ENCODE peak calls at places on chromosomes 12 and 14, in seven cellular contexts. One of them, this sample, is unnamed.

GRCh38 chr12:2765052-2765451 is 29.7 kb upstream of the FKBP4 start:
- DNase-seq in activated T-cell treated with anti-CD3 and anti-CD28 coated beads for 1 hour: no peak
- DNase-seq in germinal center: no peak
- DNase-seq in Kasumi-1: no peak
- DNase-seq in HCT116: no peak
- DNase-seq in NCI-H82: no peak
- DNase-seq in cerebellum: no peak
- DNase-seq in this sample: no peak

GRCh38 chr12:76029982-76030377 is 1.6 kb downstream of the PHLDA1 start:
- DNase-seq in activated T-cell treated with anti-CD3 and anti-CD28 coated beads for 1 hour: no peak
- DNase-seq in germinal center: no peak
- DNase-seq in Kasumi-1: no peak
- DNase-seq in HCT116: no peak
- DNase-seq in NCI-H82: no peak
- DNase-seq in cerebellum: no peak
- DNase-seq in this sample: no peak

GRCh38 chr14:101632520-101632919 is 71.2 kb downstream of the DIO3 start:
- DNase-seq in activated T-cell treated with anti-CD3 and anti-CD28 coated beads for 1 hour: no peak
- DNase-seq in germinal center: no peak
- DNase-seq in Kasumi-1: no peak
- DNase-seq in HCT116: no peak
- DNase-seq in NCI-H82: no peak
- DNase-seq in cerebellum: no peak
- DNase-seq in this sample: no peak

GRCh38 chr14:20631023-20631820 is 10.3 kb downstream of the OR6S1 start:
- DNase-seq in activated T-cell treated with anti-CD3 and anti-CD28 coated beads for 1 hour: peak; percentile 35
- DNase-seq in germinal center: no peak
- DNase-seq in Kasumi-1: peak; percentile 48
- DNase-seq in HCT116: no peak
- DNase-seq in NCI-H82: peak; percentile 74
- DNase-seq in cerebellum: peak; percentile 44
- DNase-seq in this sample: peak; percentile 37

GRCh38 chr12:59314209-59314608 is 281.6 kb upstream of the SLC16A7 start:
- DNase-seq in activated T-cell treated with anti-CD3 and anti-CD28 coated beads for 1 hour: no peak
- DNase-seq in germinal center: no peak
- DNase-seq in Kasumi-1: no peak
- DNase-seq in HCT116: no peak
- DNase-seq in NCI-H82: no peak
- DNase-seq in cerebellum: no peak
- DNase-seq in this sample: no peak

GRCh38 chr14:39381366-39381765 is 50.9 kb downstream of the FBXO33 start:
- DNase-seq in activated T-cell treated with anti-CD3 and anti-CD28 coated beads for 1 hour: no peak
- DNase-seq in germinal center: no peak
- DNase-seq in Kasumi-1: no peak
- DNase-seq in HCT116: no peak
- DNase-seq in NCI-H82: no peak
- DNase-seq in cerebellum: no peak
- DNase-seq in this sample: no peak

GRCh38 chr12:111126331-111126730 is 206.0 kb upstream of the MYL2 start:
- DNase-seq in activated T-cell treated with anti-CD3 and anti-CD28 coated beads for 1 hour: no peak
- DNase-seq in germinal center: no peak
- DNase-seq in Kasumi-1: peak; percentile 52
- DNase-seq in HCT116: no peak
- DNase-seq in NCI-H82: peak; percentile 64
- DNase-seq in cerebellum: no peak
- DNase-seq in this sample: no peak

GRCh38 chr14:92464156-92464555 is 49.4 kb upstream of the RIN3 start:
- DNase-seq in activated T-cell treated with anti-CD3 and anti-CD28 coated beads for 1 hour: no peak
- DNase-seq in germinal center: no peak
- DNase-seq in Kasumi-1: no peak
- DNase-seq in HCT116: no peak
- DNase-seq in NCI-H82: no peak
- DNase-seq in cerebellum: no peak
- DNase-seq in this sample: no peak

GRCh38 chr14:94628578-94628977 is 16.4 kb downstream of the SERPINA3 start:
- DNase-seq in activated T-cell treated with anti-CD3 and anti-CD28 coated beads for 1 hour: no peak
- DNase-seq in germinal center: no peak
- DNase-seq in Kasumi-1: no peak
- DNase-seq in HCT116: no peak
- DNase-seq in NCI-H82: no peak
- DNase-seq in cerebellum: no peak
- DNase-seq in this sample: no peak

GRCh38 chr14:74853581-74853980 is 22.4 kb downstream of the PROX2 start:
- DNase-seq in activated T-cell treated with anti-CD3 and anti-CD28 coated beads for 1 hour: no peak
- DNase-seq in germinal center: no peak
- DNase-seq in Kasumi-1: no peak
- DNase-seq in HCT116: no peak
- DNase-seq in NCI-H82: no peak
- DNase-seq in cerebellum: no peak
- DNase-seq in this sample: no peak

GRCh38 chr12:1853716-1854115 is 33.4 kb downstream of the LRTM2 start:
- DNase-seq in activated T-cell treated with anti-CD3 and anti-CD28 coated beads for 1 hour: no peak
- DNase-seq in germinal center: no peak
- DNase-seq in Kasumi-1: no peak
- DNase-seq in HCT116: no peak
- DNase-seq in NCI-H82: no peak
- DNase-seq in cerebellum: no peak
- DNase-seq in this sample: no peak

GRCh38 chr14:91115986-91116385 is 2.1 kb downstream of the DGLUCY start:
- DNase-seq in activated T-cell treated with anti-CD3 and anti-CD28 coated beads for 1 hour: no peak
- DNase-seq in germinal center: no peak
- DNase-seq in Kasumi-1: no peak
- DNase-seq in HCT116: no peak
- DNase-seq in NCI-H82: no peak
- DNase-seq in cerebellum: no peak
- DNase-seq in this sample: no peak

GRCh38 chr14:92846162-92846897 is 52.2 kb downstream of the GOLGA5 start:
- DNase-seq in activated T-cell treated with anti-CD3 and anti-CD28 coated beads for 1 hour: no peak
- DNase-seq in germinal center: no peak
- DNase-seq in Kasumi-1: peak; percentile 62
- DNase-seq in HCT116: peak; percentile 2
- DNase-seq in NCI-H82: no peak
- DNase-seq in cerebellum: no peak
- DNase-seq in this sample: no peak

GRCh38 chr12:96578526-96579125 is 89.2 kb downstream of the CFAP54 start:
- DNase-seq in activated T-cell treated with anti-CD3 and anti-CD28 coated beads for 1 hour: no peak
- DNase-seq in germinal center: peak; percentile 31
- DNase-seq in Kasumi-1: peak; percentile 80
- DNase-seq in HCT116: peak; percentile 54
- DNase-seq in NCI-H82: peak; percentile 78
- DNase-seq in cerebellum: peak; percentile 34
- DNase-seq in this sample: no peak

GRCh38 chr14:50000215-50001145 is 107.6 kb downstream of the ARF6 start:
- DNase-seq in activated T-cell treated with anti-CD3 and anti-CD28 coated beads for 1 hour: peak; percentile 53
- DNase-seq in germinal center: peak; percentile 34
- DNase-seq in Kasumi-1: peak; percentile 92
- DNase-seq in HCT116: peak; percentile 71
- DNase-seq in NCI-H82: no peak
- DNase-seq in cerebellum: no peak
- DNase-seq in this sample: peak; percentile 54

GRCh38 chr12:61750604-61751003 is 509.6 kb upstream of the USP15 start:
- DNase-seq in activated T-cell treated with anti-CD3 and anti-CD28 coated beads for 1 hour: no peak
- DNase-seq in germinal center: no peak
- DNase-seq in Kasumi-1: no peak
- DNase-seq in HCT116: no peak
- DNase-seq in NCI-H82: peak; percentile 4
- DNase-seq in cerebellum: no peak
- DNase-seq in this sample: no peak

GRCh38 chr12:20778969-20779368 is 31.5 kb upstream of the SLCO1B3 start:
- DNase-seq in activated T-cell treated with anti-CD3 and anti-CD28 coated beads for 1 hour: no peak
- DNase-seq in germinal center: no peak
- DNase-seq in Kasumi-1: no peak
- DNase-seq in HCT116: no peak
- DNase-seq in NCI-H82: no peak
- DNase-seq in cerebellum: no peak
- DNase-seq in this sample: no peak

GRCh38 chr12:10672231-10672868 is 1.5 kb downstream of the STYK1 start:
- DNase-seq in activated T-cell treated with anti-CD3 and anti-CD28 coated beads for 1 hour: no peak
- DNase-seq in germinal center: no peak
- DNase-seq in Kasumi-1: no peak
- DNase-seq in HCT116: no peak
- DNase-seq in NCI-H82: no peak
- DNase-seq in cerebellum: no peak
- DNase-seq in this sample: no peak

GRCh38 chr12:116939734-116940133 is 29.0 kb downstream of the FBXW8 start:
- DNase-seq in activated T-cell treated with anti-CD3 and anti-CD28 coated beads for 1 hour: no peak
- DNase-seq in germinal center: no peak
- DNase-seq in Kasumi-1: no peak
- DNase-seq in HCT116: no peak
- DNase-seq in NCI-H82: peak; percentile 75
- DNase-seq in cerebellum: no peak
- DNase-seq in this sample: no peak

GRCh38 chr12:71160585-71160984 is 2.8 kb upstream of the TSPAN8 start:
- DNase-seq in activated T-cell treated with anti-CD3 and anti-CD28 coated beads for 1 hour: no peak
- DNase-seq in germinal center: no peak
- DNase-seq in Kasumi-1: no peak
- DNase-seq in HCT116: no peak
- DNase-seq in NCI-H82: no peak
- DNase-seq in cerebellum: no peak
- DNase-seq in this sample: no peak

GRCh38 chr14:87139299-87139698 is 853.7 kb downstream of the GALC start:
- DNase-seq in activated T-cell treated with anti-CD3 and anti-CD28 coated beads for 1 hour: no peak
- DNase-seq in germinal center: no peak
- DNase-seq in Kasumi-1: no peak
- DNase-seq in HCT116: no peak
- DNase-seq in NCI-H82: no peak
- DNase-seq in cerebellum: no peak
- DNase-seq in this sample: no peak

GRCh38 chr12:98559666-98560065 is 33.8 kb upstream of the SLC25A3 start:
- DNase-seq in activated T-cell treated with anti-CD3 and anti-CD28 coated beads for 1 hour: no peak
- DNase-seq in germinal center: no peak
- DNase-seq in Kasumi-1: no peak
- DNase-seq in HCT116: no peak
- DNase-seq in NCI-H82: no peak
- DNase-seq in cerebellum: no peak
- DNase-seq in this sample: no peak

GRCh38 chr12:1776139-1776975 is 44.0 kb upstream of the LRTM2 start:
- DNase-seq in activated T-cell treated with anti-CD3 and anti-CD28 coated beads for 1 hour: no peak
- DNase-seq in germinal center: no peak
- DNase-seq in Kasumi-1: peak; percentile 4
- DNase-seq in HCT116: no peak
- DNase-seq in NCI-H82: peak; percentile 77
- DNase-seq in cerebellum: no peak
- DNase-seq in this sample: no peak

GRCh38 chr14:68372363-68372762 is 420.5 kb downstream of the ZFP36L1 start:
- DNase-seq in activated T-cell treated with anti-CD3 and anti-CD28 coated beads for 1 hour: no peak
- DNase-seq in germinal center: no peak
- DNase-seq in Kasumi-1: no peak
- DNase-seq in HCT116: no peak
- DNase-seq in NCI-H82: no peak
- DNase-seq in cerebellum: no peak
- DNase-seq in this sample: no peak

GRCh38 chr12:109763201-109763841 is 49.7 kb downstream of the FAM222A start:
- DNase-seq in activated T-cell treated with anti-CD3 and anti-CD28 coated beads for 1 hour: no peak
- DNase-seq in germinal center: no peak
- DNase-seq in Kasumi-1: peak; percentile 79
- DNase-seq in HCT116: no peak
- DNase-seq in NCI-H82: no peak
- DNase-seq in cerebellum: no peak
- DNase-seq in this sample: no peak

GRCh38 chr12:92597997-92598396 is 104.8 kb upstream of the PLEKHG7 start:
- DNase-seq in activated T-cell treated with anti-CD3 and anti-CD28 coated beads for 1 hour: no peak
- DNase-seq in germinal center: no peak
- DNase-seq in Kasumi-1: no peak
- DNase-seq in HCT116: no peak
- DNase-seq in NCI-H82: no peak
- DNase-seq in cerebellum: no peak
- DNase-seq in this sample: no peak

GRCh38 chr12:4119157-4119761 is 154.3 kb upstream of the CCND2 start:
- DNase-seq in activated T-cell treated with anti-CD3 and anti-CD28 coated beads for 1 hour: no peak
- DNase-seq in germinal center: no peak
- DNase-seq in Kasumi-1: no peak
- DNase-seq in HCT116: no peak
- DNase-seq in NCI-H82: no peak
- DNase-seq in cerebellum: no peak
- DNase-seq in this sample: no peak

GRCh38 chr14:24880689-24881088 is 169.3 kb downstream of the STXBP6 start:
- DNase-seq in activated T-cell treated with anti-CD3 and anti-CD28 coated beads for 1 hour: no peak
- DNase-seq in germinal center: no peak
- DNase-seq in Kasumi-1: no peak
- DNase-seq in HCT116: no peak
- DNase-seq in NCI-H82: no peak
- DNase-seq in cerebellum: no peak
- DNase-seq in this sample: no peak

GRCh38 chr14:104868060-104868740 is 3.1 kb downstream of the CEP170B start:
- DNase-seq in activated T-cell treated with anti-CD3 and anti-CD28 coated beads for 1 hour: no peak
- DNase-seq in germinal center: no peak
- DNase-seq in Kasumi-1: no peak
- DNase-seq in HCT116: no peak
- DNase-seq in NCI-H82: no peak
- DNase-seq in cerebellum: no peak
- DNase-seq in this sample: no peak

GRCh38 chr12:107362960-107363359 is 269.6 kb upstream of the CRY1 start:
- DNase-seq in activated T-cell treated with anti-CD3 and anti-CD28 coated beads for 1 hour: no peak
- DNase-seq in germinal center: no peak
- DNase-seq in Kasumi-1: no peak
- DNase-seq in HCT116: no peak
- DNase-seq in NCI-H82: no peak
- DNase-seq in cerebellum: no peak
- DNase-seq in this sample: no peak

GRCh38 chr14:37992489-37992888 is 215.2 kb upstream of the SSTR1 start:
- DNase-seq in activated T-cell treated with anti-CD3 and anti-CD28 coated beads for 1 hour: no peak
- DNase-seq in germinal center: no peak
- DNase-seq in Kasumi-1: no peak
- DNase-seq in HCT116: no peak
- DNase-seq in NCI-H82: peak; percentile 72
- DNase-seq in cerebellum: no peak
- DNase-seq in this sample: no peak

GRCh38 chr14:67416085-67416484 is 4.1 kb upstream of the PLEK2 start:
- DNase-seq in activated T-cell treated with anti-CD3 and anti-CD28 coated beads for 1 hour: no peak
- DNase-seq in germinal center: no peak
- DNase-seq in Kasumi-1: no peak
- DNase-seq in HCT116: no peak
- DNase-seq in NCI-H82: no peak
- DNase-seq in cerebellum: no peak
- DNase-seq in this sample: no peak

GRCh38 chr14:49879683-49880204 is 13.1 kb upstream of the ARF6 start:
- DNase-seq in activated T-cell treated with anti-CD3 and anti-CD28 coated beads for 1 hour: no peak
- DNase-seq in germinal center: peak; percentile 55
- DNase-seq in Kasumi-1: peak; percentile 92
- DNase-seq in HCT116: peak; percentile 95
- DNase-seq in NCI-H82: peak; percentile 74
- DNase-seq in cerebellum: no peak
- DNase-seq in this sample: peak; percentile 38

This sample was measured in T follicular helper cell.